ENCODE peak calls at places on chromosomes 5 and 9, in eight cellular contexts. K is ELR, H is DMS53, J is NCI-H2081, U is substantia nigra, V is Peyer's patch, T is T-cell, O is fibroblast of mammary gland. Q is an unnamed sample.

GRCh38 chr9:89025538-89025937 is 34.3 kb downstream of the S1PR3 start:
- DNase-seq in K (no peak), H (no peak), J (no peak), U (no peak), V (no peak), T (no peak), O (no peak), Q (no peak)

GRCh38 chr5:92505145-92505544 is 1075.9 kb downstream of the NR2F1-AS1 start:
- DNase-seq in K (peak), H (peak), J (no peak), U (no peak), V (no peak), T (no peak), O (peak), Q (no peak)

GRCh38 chr5:9197881-9198260 is 348.0 kb downstream of the SEMA5A start:
- DNase-seq in K (peak), H (no peak), J (no peak), U (no peak), V (no peak), T (no peak), O (peak), Q (no peak)

GRCh38 chr5:90438100-90438499 is 28.5 kb upstream of the CETN3 start:
- DNase-seq in K (no peak), H (peak), J (no peak), U (no peak), V (no peak), T (no peak), O (no peak), Q (no peak)

GRCh38 chr9:113480612-113481011 is 17.1 kb downstream of the RGS3 start:
- DNase-seq in K (no peak), H (no peak), J (no peak), U (no peak), V (no peak), T (no peak), O (no peak), Q (no peak)

GRCh38 chr9:90898229-90898628 is 96.6 kb downstream of the SYK start:
- DNase-seq in K (no peak), H (peak), J (no peak), U (peak), V (no peak), T (no peak), O (peak), Q (no peak)

GRCh38 chr9:135403733-135404450 is 75.7 kb upstream of the PPP1R26 start:
- DNase-seq in K (no peak), H (no peak), J (no peak), U (no peak), V (no peak), T (no peak), O (no peak), Q (no peak)

GRCh38 chr5:136028782-136029742 is at the start of gene TGFBI:
- DNase-seq in K (peak), H (peak), J (no peak), U (peak), V (peak), T (peak), O (peak), Q (no peak)

GRCh38 chr9:130010151-130010988 is 32.6 kb downstream of the FNBP1 start:
- DNase-seq in K (no peak), H (no peak), J (no peak), U (no peak), V (peak), T (peak), O (no peak), Q (peak)

GRCh38 chr5:31664566-31664965 is 25.6 kb downstream of the PDZD2 start:
- DNase-seq in K (peak), H (peak), J (no peak), U (no peak), V (no peak), T (no peak), O (peak), Q (no peak)

GRCh38 chr5:154993461-154993860 is 20.1 kb upstream of the KIF4B start:
- DNase-seq in K (no peak), H (no peak), J (no peak), U (no peak), V (no peak), T (no peak), O (no peak), Q (no peak)

GRCh38 chr5:14706615-14707021 is 42.1 kb downstream of the OTULIN start:
- DNase-seq in K (peak), H (no peak), J (no peak), U (no peak), V (no peak), T (peak), O (peak), Q (peak)

GRCh38 chr5:172897691-172898512 is 61.3 kb upstream of the RPL26L1 start:
- DNase-seq in K (peak), H (no peak), J (no peak), U (no peak), V (no peak), T (no peak), O (peak), Q (no peak)

GRCh38 chr9:127183814-127184582 is 61.6 kb upstream of the ANGPTL2 start:
- DNase-seq in K (no peak), H (no peak), J (no peak), U (no peak), V (no peak), T (no peak), O (peak), Q (no peak)

GRCh38 chr5:125310749-125311148 is 564.3 kb upstream of the ZNF608 start:
- DNase-seq in K (peak), H (peak), J (no peak), U (no peak), V (no peak), T (no peak), O (no peak), Q (no peak)

GRCh38 chr5:16617272-16617973 is 626 bp upstream of the RETREG1 start:
- DNase-seq in K (no peak), H (no peak), J (no peak), U (no peak), V (peak), T (peak), O (no peak), Q (peak)

GRCh38 chr5:3600106-3600997 is 4.7 kb downstream of the IRX1 start:
- DNase-seq in K (no peak), H (no peak), J (no peak), U (no peak), V (no peak), T (no peak), O (no peak), Q (no peak)

GRCh38 chr9:9855503-9856078 is 757.2 kb downstream of the PTPRD start:
- DNase-seq in K (no peak), H (peak), J (no peak), U (no peak), V (no peak), T (no peak), O (no peak), Q (no peak)

GRCh38 chr5:9716838-9717281 is 86.7 kb upstream of the TAS2R1 start:
- DNase-seq in K (peak), H (no peak), J (no peak), U (no peak), V (no peak), T (no peak), O (no peak), Q (no peak)

GRCh38 chr5:175052351-175052750 is 328.0 kb downstream of the MSX2 start:
- DNase-seq in K (no peak), H (no peak), J (no peak), U (no peak), V (no peak), T (no peak), O (no peak), Q (no peak)